ENCODE peak calls at places on chromosomes 3 and 15, in seven cellular contexts. C is WERI-Rb-1; U is endothelial cell of umbilical vein; K is stimulated activated CD4-positive, alpha-beta T cell treated with anti-CD3 and anti-CD28 coated beads, Interleukin-1b, Interleukin-23, amount 100 ng/mL, for 1 hour; Z is astrocyte of the spinal cord; N is HEK293T; P is heart left ventricle. G is an unnamed sample.

GRCh38 chr3:69541059-69541471 is 155.2 kb upstream of the FRMD4B start:
- DNase-seq in C (no peak), U (no peak), K (no peak), Z (no peak), N (no peak), P (no peak), G (peak)

GRCh38 chr3:186930143-186930638 is at the start of gene ST6GAL1:
- DNase-seq in C (peak), U (peak), K (peak), Z (peak), N (peak), P (peak), G (peak)

GRCh38 chr3:10389341-10389740 is 68.4 kb upstream of the SEC13 start:
- DNase-seq in C (no peak), U (no peak), K (no peak), Z (no peak), N (no peak), P (no peak), G (no peak)

GRCh38 chr15:59104602-59104911 is 389 bp upstream of the CCNB2 start:
- DNase-seq in C (no peak), U (no peak), K (peak), Z (no peak), N (no peak), P (no peak), G (no peak)

GRCh38 chr3:156892701-156893100 is 66.5 kb downstream of the LEKR1 start:
- DNase-seq in C (no peak), U (peak), K (no peak), Z (peak), N (no peak), P (no peak), G (no peak)

GRCh38 chr15:25784141-25784540 is 79.0 kb downstream of the ATP10A start:
- DNase-seq in C (no peak), U (no peak), K (no peak), Z (no peak), N (no peak), P (no peak), G (no peak)

GRCh38 chr15:50049871-50050270 is 69.2 kb downstream of the ATP8B4 start:
- DNase-seq in C (no peak), U (no peak), K (no peak), Z (peak), N (no peak), P (no peak), G (no peak)

GRCh38 chr15:69081310-69082004 is 67.0 kb downstream of the NOX5 start:
- DNase-seq in C (no peak), U (peak), K (no peak), Z (peak), N (no peak), P (peak), G (peak)

GRCh38 chr15:74208901-74209559 is 6.4 kb upstream of the STRA6 start:
- DNase-seq in C (peak), U (no peak), K (no peak), Z (peak), N (no peak), P (no peak), G (peak)

GRCh38 chr3:64190517-64191515 is 34.5 kb downstream of the PRICKLE2 start:
- DNase-seq in C (peak), U (no peak), K (no peak), Z (peak), N (no peak), P (no peak), G (no peak)

GRCh38 chr15:31147456-31147855 is 45.9 kb upstream of the TRPM1 start:
- DNase-seq in C (no peak), U (no peak), K (no peak), Z (no peak), N (no peak), P (no peak), G (no peak)

GRCh38 chr15:40847225-40847961 is 3.5 kb downstream of the SPINT1 start:
- DNase-seq in C (peak), U (no peak), K (no peak), Z (no peak), N (peak), P (no peak), G (peak)

GRCh38 chr15:90665288-90666134 is 51.6 kb upstream of the BLM start:
- DNase-seq in C (peak), U (peak), K (no peak), Z (peak), N (peak), P (peak), G (no peak)

G was measured in endodermal cell.